ENCODE peak calls at places on chromosome 17, in four cellular contexts. Y is H1, S is HepG2, E is GM12878. P is an unnamed sample.

GRCh38 chr17:36667922-36668321 is 66.5 kb downstream of the MRM1 start:
- DNase-seq in S (no peak), E (no peak), Y (no peak), P (no peak)

GRCh38 chr17:21452377-21453143 is 76.4 kb downstream of the KCNJ12 start:
- DNase-seq in S (peak; percentile 13), Y (peak; percentile 36), E (no peak), P (no peak)

GRCh38 chr17:50207792-50208567 is 6.5 kb upstream of the COL1A1 start:
- DNase-seq in Y (no peak), S (no peak), E (no peak), P (no peak)

GRCh38 chr17:72591500-72592241 is 470.9 kb downstream of the SOX9 start:
- DNase-seq in Y (no peak), S (peak; percentile 28), E (no peak), P (no peak)

GRCh38 chr17:66747561-66748275 is 87.2 kb upstream of the CACNG5 start:
- DNase-seq in Y (no peak), S (no peak), E (no peak), P (no peak)

GRCh38 chr17:75950850-75951554 is 10.2 kb upstream of the FBF1 start:
- DNase-seq in E (no peak), Y (no peak), S (no peak), P (no peak)

GRCh38 chr17:77872714-77873517 is 85.6 kb upstream of the TNRC6C start:
- DNase-seq in S (no peak), Y (no peak), E (no peak), P (no peak)

GRCh38 chr17:14926526-14927122 is 338.5 kb downstream of the PMP22 start:
- DNase-seq in E (no peak), Y (peak; percentile 9), S (peak; percentile 38), P (peak; percentile 54)

GRCh38 chr17:7851438-7852261 is 3.2 kb upstream of the TMEM88 start:
- DNase-seq in Y (peak; percentile 82), E (peak; percentile 73), S (peak; percentile 64), P (no peak)

GRCh38 chr17:7437369-7437863 is 1.9 kb upstream of the FGF11 start:
- DNase-seq in Y (no peak), E (no peak), S (no peak), P (no peak)

GRCh38 chr17:31663576-31663975 is 195.5 kb downstream of the COPRS start:
- DNase-seq in E (no peak), S (no peak), Y (no peak), P (no peak)

GRCh38 chr17:78970834-78971763 is 8.6 kb downstream of the LGALS3BP start:
- DNase-seq in S (peak; percentile 81), Y (peak; percentile 41), E (no peak), P (peak; percentile 50)

GRCh38 chr17:80847506-80848230 is 144.0 kb upstream of the CHMP6 start:
- DNase-seq in S (no peak), Y (no peak), E (no peak), P (no peak)

GRCh38 chr17:55576237-55576998 is 65.2 kb upstream of the SMIM36 start:
- DNase-seq in Y (no peak), E (peak; percentile 8), S (peak; percentile 28), P (no peak)

GRCh38 chr17:33262724-33263123 is 30.4 kb downstream of the ASIC2 start:
- DNase-seq in Y (no peak), E (no peak), S (no peak), P (no peak)

GRCh38 chr17:9115446-9116265 is 94.3 kb downstream of the NTN1 start:
- DNase-seq in Y (peak; percentile 41), E (no peak), S (peak; percentile 4), P (peak; percentile 56)

GRCh38 chr17:36850794-36851193 is 86.5 kb upstream of the LHX1 start:
- DNase-seq in S (no peak), Y (no peak), E (no peak), P (no peak)

GRCh38 chr17:32289454-32289853 is 23.8 kb downstream of the RHBDL3 start:
- DNase-seq in E (no peak), Y (no peak), S (no peak), P (no peak)

GRCh38 chr17:18079543-18079942 is 8.2 kb upstream of the DRG2 start:
- DNase-seq in Y (no peak), S (no peak), E (no peak), P (no peak)

GRCh38 chr17:78426293-78426879 is 47.9 kb downstream of the PGS1 start:
- DNase-seq in Y (no peak), E (no peak), S (no peak), P (no peak)

DNA sequence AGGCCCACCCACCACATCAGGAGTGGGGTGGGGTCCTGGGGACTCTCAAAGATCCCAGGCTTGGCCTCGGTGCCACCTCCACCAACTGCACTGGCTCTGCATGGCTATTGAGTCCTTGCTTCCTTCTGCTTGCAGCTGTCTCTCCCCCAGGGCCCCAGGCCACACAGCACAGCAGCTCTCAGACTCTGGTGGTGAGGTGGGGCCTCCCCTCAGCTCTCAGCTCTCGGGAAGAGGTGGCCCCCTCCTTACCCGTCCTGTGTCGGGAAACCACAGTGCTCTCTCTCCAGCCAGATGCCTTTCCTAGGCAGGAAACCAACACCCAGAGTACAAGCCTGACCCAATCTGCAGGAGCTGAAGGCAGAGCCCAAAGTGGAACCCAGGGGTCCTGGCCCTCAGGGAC is 18.6 kb downstream of the SRCIN1 start:
- DNase-seq in E (no peak), Y (no peak), S (no peak), P (no peak)
- H3K9ac ChIP-seq in E (no peak overlapping the region), Y (no peak overlapping the region), S (no peak overlapping the region), P (peak overlapping the region; percentile 51)

DNA sequence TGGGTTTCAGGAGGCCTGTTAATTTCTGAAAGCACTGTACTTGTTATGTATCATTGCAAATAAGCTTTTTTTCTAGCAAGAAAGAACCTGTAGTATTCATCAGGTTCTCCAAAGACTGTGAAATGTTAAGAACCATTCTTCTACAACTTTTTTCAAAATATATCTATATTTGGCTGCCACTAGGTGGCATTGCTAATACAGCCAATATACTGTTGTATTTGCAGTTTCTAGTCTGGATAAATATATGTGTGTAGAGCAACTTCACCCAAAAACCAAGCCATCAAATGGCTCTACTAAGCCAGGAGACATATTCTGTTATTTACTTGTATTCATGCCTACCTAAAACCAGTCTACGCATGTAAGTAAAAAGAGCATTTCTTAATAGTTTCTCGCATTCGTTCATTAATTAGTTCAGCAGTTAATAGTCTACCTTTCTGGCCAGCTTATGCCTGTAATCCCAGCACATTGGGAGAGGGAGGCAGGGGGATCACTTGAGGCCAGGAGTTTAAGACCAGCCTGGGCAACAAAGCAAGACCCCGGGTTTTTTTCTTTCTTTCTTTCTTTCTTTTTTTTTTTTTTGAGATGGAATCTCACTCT is 39.5 kb downstream of the VMP1 start:
- DNase-seq in E (no peak), S (peak; percentile 62), Y (no peak), P (no peak)
- TF ChIP-seq SUZ12 in E (no peak), S (no peak), Y (no peak), P (no peak)

GRCh38 chr17:40304464-40304863 is 4.5 kb upstream of the RARA start:
- DNase-seq in Y (no peak), S (no peak), E (no peak), P (no peak)
- H3K9ac ChIP-seq in Y (no peak overlapping the region), S (no peak overlapping the region), E (no peak overlapping the region), P (peak overlapping the region; percentile 3)

DNA sequence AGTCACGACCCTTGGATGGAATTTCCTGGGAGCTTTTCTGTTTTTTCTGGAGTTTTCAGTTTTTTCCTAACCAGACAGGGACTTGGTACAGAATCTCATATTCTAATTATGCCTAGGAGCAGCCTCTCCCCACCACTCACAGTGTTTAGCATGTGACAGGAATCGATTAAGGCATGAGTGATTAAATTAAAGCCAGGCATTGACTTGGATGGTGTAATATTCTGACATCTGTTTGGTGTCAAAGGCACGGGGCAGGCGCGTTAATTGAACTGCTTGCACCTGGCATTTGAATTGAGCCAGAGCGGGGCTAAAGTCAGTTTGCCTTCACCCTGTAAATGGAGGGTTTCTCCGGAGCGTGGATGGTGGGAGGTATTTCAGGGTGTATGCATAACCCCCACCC is 11.9 kb downstream of the MAPT start:
- DNase-seq in S (no peak), Y (no peak), E (no peak), P (no peak)
- TF ChIP-seq SUZ12 in S (no peak), Y (no peak), E (no peak), P (no peak)

DNA sequence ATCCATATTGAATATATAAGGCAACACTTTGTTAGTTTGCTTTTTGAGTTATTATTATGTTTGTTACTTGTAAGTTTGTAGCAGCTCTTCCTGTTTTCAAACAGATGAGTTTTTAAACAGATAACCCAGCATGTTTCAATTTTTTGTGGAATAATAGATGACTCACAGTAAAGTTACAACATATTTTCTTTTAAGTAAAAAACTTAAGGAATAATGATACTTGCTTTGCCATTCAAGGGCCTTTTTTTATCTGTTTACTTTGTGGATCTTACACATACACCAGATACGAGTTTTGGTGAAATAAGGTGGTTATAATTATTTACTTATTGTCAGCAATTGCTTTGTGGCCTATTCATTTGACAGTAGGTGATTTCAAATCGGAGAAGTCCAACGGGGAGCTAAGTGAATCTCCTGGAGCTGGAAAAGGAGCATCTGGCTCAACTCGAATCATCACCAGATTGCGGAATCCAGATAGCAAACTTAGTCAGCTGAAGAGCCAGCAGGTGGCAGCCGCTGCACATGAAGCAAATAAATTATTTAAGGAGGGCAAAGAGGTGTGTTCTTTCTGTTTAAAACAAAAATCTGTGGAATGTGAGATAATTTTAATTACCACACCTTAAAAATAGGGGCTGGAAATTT is 66.3 kb downstream of the BPTF start:
- DNase-seq in Y (no peak), E (no peak), S (no peak), P (no peak)
- H3K9ac ChIP-seq in Y (no peak overlapping the region), E (no peak overlapping the region), S (no peak overlapping the region), P (no peak overlapping the region)

GRCh38 chr17:12918132-12918531 is 99.7 kb downstream of the ELAC2 start:
- DNase-seq in E (no peak), S (no peak), Y (no peak), P (no peak)
- TF ChIP-seq SUZ12 in E (no peak), S (no peak), Y (no peak), P (no peak)

GRCh38 chr17:2063306-2064146 is 8.6 kb downstream of the HIC1 start:
- DNase-seq in S (no peak), E (no peak), Y (no peak), P (no peak)
- H3K9ac ChIP-seq in S (no peak overlapping the region), E (no peak overlapping the region), Y (no peak overlapping the region), P (no peak overlapping the region)

DNA sequence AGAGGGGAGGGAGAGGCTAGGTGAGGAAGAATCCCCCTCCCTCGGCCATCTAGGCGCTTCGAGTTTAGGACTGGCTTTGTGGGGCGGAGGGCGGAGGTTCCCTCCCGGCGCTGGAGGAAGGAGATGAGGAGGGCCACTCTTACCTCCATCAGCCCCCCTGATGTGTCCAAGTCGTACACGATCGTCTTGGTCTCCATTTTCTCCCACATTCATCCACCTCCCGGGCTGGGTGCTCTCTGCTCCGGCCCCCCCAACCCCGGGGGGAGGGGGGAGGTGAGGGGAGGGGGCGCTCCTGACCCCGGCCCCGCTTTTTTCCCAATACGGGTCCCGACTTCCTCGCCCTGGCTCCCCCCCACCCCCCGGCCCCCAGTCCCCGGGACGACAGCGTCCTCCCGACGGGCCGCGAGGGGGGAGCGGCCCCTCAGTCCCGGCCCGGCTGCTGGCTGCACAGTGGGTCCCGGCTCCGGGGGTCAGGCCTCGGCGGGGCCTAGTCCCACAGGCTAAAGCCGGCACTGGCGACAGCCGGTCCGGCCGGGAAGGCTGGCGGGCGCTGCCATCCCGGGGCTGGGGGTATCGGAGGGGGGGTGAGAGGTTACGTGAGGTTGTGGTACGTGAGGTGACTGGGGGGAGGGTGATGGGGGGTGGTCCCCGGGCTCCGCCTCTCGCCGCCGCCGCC is 428 bp downstream of the PHF12 start:
- DNase-seq in Y (no peak), E (no peak), S (no peak), P (no peak)
- TF ChIP-seq SUZ12 in Y (no peak), E (no peak), S (no peak), P (no peak)